ENCODE peak calls at places on chromosomes 4 and X, in nine cellular contexts. Z, D, O, W, J, I, P, N and X are unnamed samples.

GRCh38 chr4:144645621-144646522 is at the start of gene HHIP:
- DNase-seq in Z (peak), D (peak), O (peak), W (peak), J (no peak), I (peak), P (peak), N (peak), X (peak)

GRCh38 chr4:24260922-24261581 is 323.3 kb downstream of the DHX15 start:
- DNase-seq in Z (no peak), D (no peak), O (no peak), W (no peak), J (no peak), I (no peak), P (no peak), N (peak), X (no peak)

GRCh38 chr4:112938461-112939058 is 110.9 kb upstream of the ANK2 start:
- DNase-seq in Z (peak), D (peak), O (no peak), W (peak), J (no peak), I (no peak), P (peak), N (no peak), X (no peak)

GRCh38 chr4:154602404-154603020 is 9.9 kb downstream of the FGG start:
- DNase-seq in Z (no peak), D (no peak), O (no peak), W (no peak), J (no peak), I (no peak), P (no peak), N (no peak), X (no peak)

GRCh38 chrX:153398275-153398960 is 2.7 kb downstream of the PNMA6E start:
- DNase-seq in Z (no peak), D (no peak), O (no peak), W (no peak), J (no peak), I (peak), P (no peak), N (no peak), X (no peak)

GRCh38 chrX:111445485-111445884 is 33.5 kb upstream of the DCX start:
- DNase-seq in Z (peak), D (peak), O (no peak), W (peak), J (no peak), I (no peak), P (peak), N (no peak), X (no peak)

GRCh38 chr4:12963912-12964311 is 520.2 kb downstream of the RAB28 start:
- DNase-seq in Z (no peak), D (no peak), O (no peak), W (no peak), J (no peak), I (no peak), P (no peak), N (no peak), X (no peak)

GRCh38 chr4:24924309-24924781 is 11.5 kb upstream of the CCDC149 start:
- DNase-seq in Z (peak), D (no peak), O (no peak), W (peak), J (no peak), I (no peak), P (no peak), N (no peak), X (no peak)

GRCh38 chr4:55183926-55184599 is 58.7 kb upstream of the KDR start:
- DNase-seq in Z (peak), D (no peak), O (no peak), W (peak), J (no peak), I (no peak), P (no peak), N (no peak), X (no peak)

GRCh38 chrX:68725966-68726365 is 78.5 kb downstream of the STARD8 start:
- DNase-seq in Z (no peak), D (no peak), O (no peak), W (no peak), J (no peak), I (no peak), P (no peak), N (no peak), X (no peak)

GRCh38 chrX:150446995-150447394 is 83.9 kb downstream of the MAMLD1 start:
- DNase-seq in Z (peak), D (no peak), O (no peak), W (peak), J (no peak), I (no peak), P (peak), N (peak), X (no peak)

DNA sequence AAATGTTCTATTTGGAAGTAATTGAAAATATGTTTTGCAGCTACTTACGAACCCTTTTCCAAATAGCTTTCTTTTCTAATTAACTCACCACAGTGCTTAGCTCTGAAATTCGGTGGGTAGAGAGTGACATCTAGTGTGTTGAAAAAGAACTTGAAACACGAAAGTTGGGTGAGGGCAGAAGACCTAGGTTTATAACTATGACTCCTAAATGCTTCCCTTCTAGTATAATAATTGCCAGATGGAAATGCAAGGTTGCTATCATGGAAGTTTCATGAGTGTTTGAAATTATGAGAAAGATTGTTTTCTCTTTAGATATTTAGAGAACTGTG is 77.2 kb upstream of the NOCT start:
- DNase-seq in Z (peak), D (peak), O (no peak), W (peak), J (no peak), I (no peak), P (peak), N (no peak), X (no peak)
- TF ChIP-seq CTCF in Z (peak), D (peak), O (peak), W (peak), J (no peak), I (peak), P (peak), N (no peak), X (peak)

DNA sequence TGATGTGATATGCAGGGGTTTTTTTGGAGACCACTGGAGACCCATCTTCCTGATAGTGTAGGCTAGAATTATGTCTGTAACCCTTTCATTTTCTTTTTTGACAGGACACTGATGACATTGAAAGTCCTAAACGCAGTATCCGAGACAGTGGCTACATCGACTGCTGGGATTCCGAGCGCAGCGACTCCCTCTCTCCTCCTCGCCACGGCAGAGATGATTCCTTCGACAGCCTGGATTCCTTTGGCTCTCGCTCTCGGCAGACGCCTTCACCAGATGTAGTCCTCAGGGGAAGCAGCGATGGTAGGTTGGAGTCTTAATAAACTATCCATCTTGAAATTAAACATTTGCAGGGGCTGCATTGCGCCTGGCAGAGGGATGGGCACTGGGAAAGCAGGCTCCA is 75.4 kb downstream of the LIMCH1 start:
- DNase-seq in Z (no peak), D (no peak), O (no peak), W (no peak), J (no peak), I (no peak), P (no peak), N (no peak), X (no peak)
- H3K4me3 ChIP-seq in Z (no peak), D (no peak), O (peak), W (no peak), J (no peak), I (peak), P (no peak), N (no peak), X (no peak)

GRCh38 chr4:38384962-38385285 is 279.1 kb upstream of the KLF3 start:
- DNase-seq in Z (no peak), D (no peak), O (no peak), W (no peak), J (no peak), I (no peak), P (no peak), N (no peak), X (no peak)

GRCh38 chr4:38386654-38387188 is 277.3 kb upstream of the KLF3 start:
- DNase-seq in Z (no peak), D (no peak), O (no peak), W (no peak), J (no peak), I (no peak), P (no peak), N (no peak), X (no peak)

GRCh38 chr4:38386011-38386551 is 277.9 kb upstream of the KLF3 start:
- DNase-seq in Z (no peak), D (no peak), O (no peak), W (no peak), J (no peak), I (no peak), P (no peak), N (no peak), X (no peak)

GRCh38 chr4:38383646-38384121 is 280.3 kb upstream of the KLF3 start:
- DNase-seq in Z (no peak), D (no peak), O (no peak), W (no peak), J (no peak), I (no peak), P (no peak), N (no peak), X (no peak)

GRCh38 chr4:38385286-38386010 is 278.6 kb upstream of the KLF3 start:
- DNase-seq in Z (no peak), D (no peak), O (no peak), W (no peak), J (no peak), I (peak), P (no peak), N (no peak), X (peak)
- H3K27ac ChIP-seq in Z (no peak), D (no peak), O (peak), W (no peak), J (no peak), I (no peak), P (no peak), N (no peak), X (peak)

GRCh38 chrX:12497832-12498591 is 293.2 kb upstream of the PRPS2 start:
- DNase-seq in Z (no peak), D (peak), O (no peak), W (no peak), J (no peak), I (no peak), P (peak), N (no peak), X (no peak)
- TF ChIP-seq CTCF in Z (no peak), D (peak), O (peak), W (no peak), J (no peak), I (peak), P (peak), N (no peak), X (peak)

DNA sequence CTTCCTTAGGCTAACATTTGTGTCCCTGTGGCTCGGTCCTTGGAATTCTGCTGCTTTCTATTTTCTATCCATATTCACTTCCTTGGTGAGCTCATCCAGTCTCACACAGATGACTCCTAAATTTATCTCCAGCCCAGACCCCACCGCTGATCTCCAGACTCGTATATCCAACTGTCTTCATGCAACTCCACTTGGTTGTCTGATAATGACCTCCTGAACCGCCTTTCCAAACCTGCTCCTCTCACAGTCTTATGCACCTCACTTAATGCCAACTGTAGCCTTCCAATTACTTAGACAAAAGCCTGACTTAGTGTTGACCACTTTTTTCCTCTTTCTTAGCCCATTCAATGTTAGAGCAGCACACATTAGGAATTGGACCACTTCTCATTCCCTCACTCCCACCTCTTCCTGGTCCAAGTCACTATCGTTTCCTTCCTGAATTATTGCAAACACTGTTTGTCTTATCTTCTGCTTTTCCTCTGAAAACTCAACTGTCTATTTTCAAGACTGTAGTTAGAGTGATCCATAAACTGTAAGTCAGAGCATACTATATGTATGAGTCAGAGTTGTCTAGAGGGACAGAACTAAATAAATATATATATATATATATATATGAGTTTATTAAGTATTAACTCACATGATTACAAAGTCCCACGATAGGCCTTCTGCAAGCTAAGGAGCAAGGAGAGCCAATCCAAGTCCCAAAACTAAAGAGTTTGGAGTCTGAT is 292.5 kb downstream of the UNC5C start:
- DNase-seq in Z (peak), D (no peak), O (no peak), W (peak), J (no peak), I (no peak), P (no peak), N (no peak), X (no peak)
- H3K4me3 ChIP-seq in Z (no peak), D (no peak), O (peak), W (no peak), J (no peak), I (no peak), P (no peak), N (no peak), X (no peak)

DNA sequence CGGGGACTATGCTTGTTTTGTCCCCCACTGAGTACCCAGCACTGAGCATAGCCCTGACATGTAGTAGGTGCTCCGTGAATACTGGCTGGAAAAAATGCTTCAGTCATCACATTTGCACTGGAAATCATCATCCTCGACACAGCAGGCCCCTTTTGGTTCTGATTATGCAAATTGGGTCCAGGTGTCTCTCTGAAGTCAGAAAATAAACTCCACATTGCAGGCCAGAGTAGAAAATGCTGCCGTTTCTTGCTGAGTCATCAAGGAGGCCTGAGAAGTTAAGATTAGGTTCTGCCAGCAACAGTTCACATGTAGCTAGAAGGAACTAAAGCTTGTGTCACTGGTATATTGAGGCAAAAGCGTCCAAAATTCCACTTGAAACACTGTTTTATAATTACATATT is 15.0 kb upstream of the STK32B start:
- DNase-seq in Z (peak), D (no peak), O (no peak), W (no peak), J (no peak), I (no peak), P (peak), N (no peak), X (no peak)
- H3K27ac ChIP-seq in Z (peak), D (no peak), O (no peak), W (no peak), J (no peak), I (no peak), P (no peak), N (no peak), X (no peak)

DNA sequence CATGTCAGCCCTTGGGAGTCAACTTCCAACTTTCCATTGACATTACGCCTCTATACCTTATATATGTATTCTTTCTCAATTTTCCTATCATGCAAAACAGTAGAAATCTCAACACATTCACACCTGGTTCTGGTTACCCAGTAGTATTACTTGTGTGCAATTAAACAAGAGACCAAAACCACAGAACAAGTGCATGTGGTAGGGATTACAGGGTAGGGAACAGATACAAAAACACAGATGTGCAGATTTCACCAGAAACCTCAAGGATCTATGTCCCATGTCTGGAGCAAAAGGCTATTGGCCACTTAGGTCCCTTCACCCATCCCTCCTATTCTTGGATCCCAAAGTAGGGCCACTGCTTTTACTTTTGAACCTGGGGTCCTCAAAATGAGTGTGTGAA is 143.6 kb upstream of the ZCCHC13 start:
- DNase-seq in Z (no peak), D (no peak), O (no peak), W (no peak), J (no peak), I (no peak), P (no peak), N (no peak), X (no peak)
- TF ChIP-seq CTCF in Z (no peak), D (no peak), O (no peak), W (no peak), J (no peak), I (no peak), P (no peak), N (no peak), X (no peak)

GRCh38 chr4:83281326-83281725 is 3.3 kb downstream of the COQ2 start:
- DNase-seq in Z (no peak), D (no peak), O (no peak), W (no peak), J (no peak), I (no peak), P (no peak), N (no peak), X (no peak)

GRCh38 chr4:83285022-83285387 is 407 bp upstream of the COQ2 start:
- DNase-seq in Z (peak), D (peak), O (no peak), W (peak), J (no peak), I (no peak), P (peak), N (peak), X (no peak)

GRCh38 chr4:83276299-83277040 is 8.1 kb downstream of the COQ2 start:
- DNase-seq in Z (peak), D (no peak), O (no peak), W (no peak), J (no peak), I (no peak), P (no peak), N (no peak), X (no peak)

GRCh38 chr4:83284161-83285021 is at the start of gene COQ2:
- DNase-seq in Z (peak), D (peak), O (peak), W (peak), J (peak), I (peak), P (peak), N (peak), X (peak)

DNA sequence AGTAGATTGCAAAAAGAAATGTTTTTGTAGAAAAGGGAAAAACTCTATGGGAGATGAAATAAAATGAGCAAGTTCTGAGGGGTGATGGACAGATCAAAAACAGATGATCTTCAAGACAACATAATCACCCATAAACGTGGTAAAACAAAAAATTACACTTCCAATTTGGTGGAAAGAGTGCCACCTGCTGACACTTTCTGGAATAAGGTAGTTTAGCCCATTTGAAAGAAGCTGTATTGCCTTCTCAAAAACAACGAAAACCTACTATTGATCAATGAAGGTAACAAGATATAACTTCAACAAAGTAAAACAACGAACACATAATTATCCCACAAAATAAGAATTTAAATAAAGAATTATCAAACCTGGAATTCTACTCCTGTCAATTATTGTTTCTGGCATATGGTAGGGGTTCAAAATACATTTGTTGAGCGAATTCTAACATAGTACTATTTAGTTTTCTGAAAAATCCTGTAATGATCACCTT is 2.5 kb downstream of the COQ2 start:
- DNase-seq in Z (peak), D (peak), O (no peak), W (peak), J (peak), I (no peak), P (peak), N (no peak), X (no peak)
- H3K4me3 ChIP-seq in Z (no peak), D (no peak), O (no peak), W (no peak), J (no peak), I (no peak), P (no peak), N (no peak), X (no peak)